ENCODE peak calls at places on chromosomes 4 and X, in nine cellular contexts. One of them, this sample, is unnamed.
A peak's percentile ranks its signal among the peaks of the same experiment; 100 is the strongest.

GRCh38 chrX:475926-476723 is 89.4 kb upstream of the PPP2R3B start:
- DNase-seq in NCI-H2081: no peak
- DNase-seq in neural progenitor cell: no peak
- DNase-seq in Ammon's horn: no peak
- DNase-seq in EL: peak; percentile 63
- DNase-seq in mesenteric fat pad: no peak
- DNase-seq in endothelial cell: no peak
- DNase-seq in kidney glomerular epithelial cell: no peak
- DNase-seq in MM.1S: no peak
- DNase-seq in this sample: no peak

GRCh38 chr4:85756938-85757337 is 282.0 kb downstream of the ARHGAP24 start:
- DNase-seq in NCI-H2081: no peak
- DNase-seq in neural progenitor cell: peak; percentile 58
- DNase-seq in Ammon's horn: no peak
- DNase-seq in EL: peak; percentile 47
- DNase-seq in mesenteric fat pad: no peak
- DNase-seq in endothelial cell: peak; percentile 30
- DNase-seq in kidney glomerular epithelial cell: no peak
- DNase-seq in MM.1S: no peak
- DNase-seq in this sample: no peak

GRCh38 chr4:147599206-147599605 is 18.0 kb upstream of the TMEM184C start:
- DNase-seq in NCI-H2081: no peak
- DNase-seq in neural progenitor cell: no peak
- DNase-seq in Ammon's horn: no peak
- DNase-seq in EL: no peak
- DNase-seq in mesenteric fat pad: no peak
- DNase-seq in endothelial cell: no peak
- DNase-seq in kidney glomerular epithelial cell: no peak
- DNase-seq in MM.1S: no peak
- DNase-seq in this sample: no peak

GRCh38 chr4:63553123-63553522 is 856.1 kb downstream of the TECRL start:
- DNase-seq in NCI-H2081: no peak
- DNase-seq in neural progenitor cell: no peak
- DNase-seq in Ammon's horn: no peak
- DNase-seq in EL: no peak
- DNase-seq in mesenteric fat pad: no peak
- DNase-seq in endothelial cell: no peak
- DNase-seq in kidney glomerular epithelial cell: no peak
- DNase-seq in MM.1S: no peak
- DNase-seq in this sample: no peak

GRCh38 chr4:138320856-138321255 is 78.7 kb upstream of the SLC7A11 start:
- DNase-seq in NCI-H2081: no peak
- DNase-seq in neural progenitor cell: no peak
- DNase-seq in Ammon's horn: peak; percentile 23
- DNase-seq in EL: no peak
- DNase-seq in mesenteric fat pad: no peak
- DNase-seq in endothelial cell: no peak
- DNase-seq in kidney glomerular epithelial cell: no peak
- DNase-seq in MM.1S: no peak
- DNase-seq in this sample: no peak

GRCh38 chr4:155666701-155667537 is at the start of gene GUCY1A1:
- DNase-seq in NCI-H2081: peak; percentile 59
- DNase-seq in neural progenitor cell: peak; percentile 77
- DNase-seq in Ammon's horn: peak; percentile 48
- DNase-seq in EL: peak; percentile 13
- DNase-seq in mesenteric fat pad: peak; percentile 91
- DNase-seq in endothelial cell: peak; percentile 26
- DNase-seq in kidney glomerular epithelial cell: peak; percentile 43
- DNase-seq in MM.1S: peak; percentile 80
- DNase-seq in this sample: peak; percentile 43

GRCh38 chrX:40177942-40178715 is 80.4 kb upstream of the BCOR start:
- DNase-seq in NCI-H2081: no peak
- DNase-seq in neural progenitor cell: no peak
- DNase-seq in Ammon's horn: no peak
- DNase-seq in EL: no peak
- DNase-seq in mesenteric fat pad: no peak
- DNase-seq in endothelial cell: no peak
- DNase-seq in kidney glomerular epithelial cell: no peak
- DNase-seq in MM.1S: no peak
- DNase-seq in this sample: no peak

GRCh38 chr4:119307606-119308005 is 14.3 kb downstream of the FABP2 start:
- DNase-seq in NCI-H2081: no peak
- DNase-seq in neural progenitor cell: no peak
- DNase-seq in Ammon's horn: no peak
- DNase-seq in EL: no peak
- DNase-seq in mesenteric fat pad: no peak
- DNase-seq in endothelial cell: no peak
- DNase-seq in kidney glomerular epithelial cell: no peak
- DNase-seq in MM.1S: no peak
- DNase-seq in this sample: no peak

GRCh38 chr4:88575222-88575621 is 17.1 kb upstream of the HERC3 start:
- DNase-seq in NCI-H2081: no peak
- DNase-seq in neural progenitor cell: no peak
- DNase-seq in Ammon's horn: no peak
- DNase-seq in EL: no peak
- DNase-seq in mesenteric fat pad: no peak
- DNase-seq in endothelial cell: no peak
- DNase-seq in kidney glomerular epithelial cell: no peak
- DNase-seq in MM.1S: no peak
- DNase-seq in this sample: no peak

GRCh38 chr4:75180790-75181776 is 248.2 kb downstream of the PARM1 start:
- DNase-seq in NCI-H2081: no peak
- DNase-seq in neural progenitor cell: no peak
- DNase-seq in Ammon's horn: no peak
- DNase-seq in EL: peak; percentile 77
- DNase-seq in mesenteric fat pad: no peak
- DNase-seq in endothelial cell: no peak
- DNase-seq in kidney glomerular epithelial cell: no peak
- DNase-seq in MM.1S: peak; percentile 95
- DNase-seq in this sample: no peak

GRCh38 chr4:25484243-25484721 is 107.2 kb downstream of the ANAPC4 start:
- DNase-seq in NCI-H2081: peak; percentile 81
- DNase-seq in neural progenitor cell: no peak
- DNase-seq in Ammon's horn: no peak
- DNase-seq in EL: peak; percentile 23
- DNase-seq in mesenteric fat pad: no peak
- DNase-seq in endothelial cell: no peak
- DNase-seq in kidney glomerular epithelial cell: peak; percentile 74
- DNase-seq in MM.1S: no peak
- DNase-seq in this sample: no peak

GRCh38 chrX:20267924-20268701 is 1.4 kb upstream of the RPS6KA3 start:
- DNase-seq in NCI-H2081: no peak
- DNase-seq in neural progenitor cell: peak; percentile 61
- DNase-seq in Ammon's horn: peak; percentile 33
- DNase-seq in EL: no peak
- DNase-seq in mesenteric fat pad: no peak
- DNase-seq in endothelial cell: peak; percentile 21
- DNase-seq in kidney glomerular epithelial cell: no peak
- DNase-seq in MM.1S: no peak
- DNase-seq in this sample: peak; percentile 13

GRCh38 chr4:156408749-156409148 is 455.1 kb upstream of the CTSO start:
- DNase-seq in NCI-H2081: no peak
- DNase-seq in neural progenitor cell: no peak
- DNase-seq in Ammon's horn: no peak
- DNase-seq in EL: no peak
- DNase-seq in mesenteric fat pad: no peak
- DNase-seq in endothelial cell: no peak
- DNase-seq in kidney glomerular epithelial cell: no peak
- DNase-seq in MM.1S: no peak
- DNase-seq in this sample: no peak

GRCh38 chr4:88138561-88138960 is 19.9 kb downstream of the ABCG2 start:
- DNase-seq in NCI-H2081: no peak
- DNase-seq in neural progenitor cell: no peak
- DNase-seq in Ammon's horn: no peak
- DNase-seq in EL: peak; percentile 91
- DNase-seq in mesenteric fat pad: no peak
- DNase-seq in endothelial cell: no peak
- DNase-seq in kidney glomerular epithelial cell: no peak
- DNase-seq in MM.1S: no peak
- DNase-seq in this sample: no peak

GRCh38 chr4:25283948-25284347 is 28.6 kb upstream of the ZCCHC4 start:
- DNase-seq in NCI-H2081: no peak
- DNase-seq in neural progenitor cell: no peak
- DNase-seq in Ammon's horn: no peak
- DNase-seq in EL: no peak
- DNase-seq in mesenteric fat pad: no peak
- DNase-seq in endothelial cell: no peak
- DNase-seq in kidney glomerular epithelial cell: no peak
- DNase-seq in MM.1S: no peak
- DNase-seq in this sample: no peak

GRCh38 chr4:40446785-40447184 is 111.7 kb downstream of the CHRNA9 start:
- DNase-seq in NCI-H2081: no peak
- DNase-seq in neural progenitor cell: no peak
- DNase-seq in Ammon's horn: no peak
- DNase-seq in EL: no peak
- DNase-seq in mesenteric fat pad: no peak
- DNase-seq in endothelial cell: no peak
- DNase-seq in kidney glomerular epithelial cell: peak; percentile 29
- DNase-seq in MM.1S: no peak
- DNase-seq in this sample: no peak

GRCh38 chrX:140501321-140501720 is 3.5 kb downstream of the SOX3 start:
- DNase-seq in NCI-H2081: no peak
- DNase-seq in neural progenitor cell: peak; percentile 59
- DNase-seq in Ammon's horn: no peak
- DNase-seq in EL: no peak
- DNase-seq in mesenteric fat pad: no peak
- DNase-seq in endothelial cell: no peak
- DNase-seq in kidney glomerular epithelial cell: no peak
- DNase-seq in MM.1S: no peak
- DNase-seq in this sample: no peak

GRCh38 chr4:183797445-183798248 is 107.5 kb upstream of the STOX2 start:
- DNase-seq in NCI-H2081: peak; percentile 10
- DNase-seq in neural progenitor cell: peak; percentile 73
- DNase-seq in Ammon's horn: no peak
- DNase-seq in EL: peak; percentile 20
- DNase-seq in mesenteric fat pad: no peak
- DNase-seq in endothelial cell: peak; percentile 42
- DNase-seq in kidney glomerular epithelial cell: peak; percentile 28
- DNase-seq in MM.1S: no peak
- DNase-seq in this sample: peak; percentile 34

GRCh38 chrX:6660567-6661252 is 125.8 kb upstream of the VCX3A start:
- DNase-seq in NCI-H2081: no peak
- DNase-seq in neural progenitor cell: no peak
- DNase-seq in Ammon's horn: no peak
- DNase-seq in EL: no peak
- DNase-seq in mesenteric fat pad: no peak
- DNase-seq in endothelial cell: no peak
- DNase-seq in kidney glomerular epithelial cell: no peak
- DNase-seq in MM.1S: no peak
- DNase-seq in this sample: no peak

GRCh38 chrX:41302293-41302868 is 31.6 kb upstream of the DDX3X start:
- DNase-seq in NCI-H2081: peak; percentile 37
- DNase-seq in neural progenitor cell: peak; percentile 30
- DNase-seq in Ammon's horn: no peak
- DNase-seq in EL: peak; percentile 62
- DNase-seq in mesenteric fat pad: no peak
- DNase-seq in endothelial cell: no peak
- DNase-seq in kidney glomerular epithelial cell: no peak
- DNase-seq in MM.1S: no peak
- DNase-seq in this sample: no peak

GRCh38 chrX:100447563-100448397 is 37.7 kb upstream of the PCDH19 start:
- DNase-seq in NCI-H2081: peak; percentile 41
- DNase-seq in neural progenitor cell: peak; percentile 63
- DNase-seq in Ammon's horn: peak; percentile 13
- DNase-seq in EL: peak; percentile 14
- DNase-seq in mesenteric fat pad: no peak
- DNase-seq in endothelial cell: peak; percentile 47
- DNase-seq in kidney glomerular epithelial cell: no peak
- DNase-seq in MM.1S: peak; percentile 39
- DNase-seq in this sample: no peak

GRCh38 chr4:142696334-142697122 is 149.6 kb downstream of the INPP4B start:
- DNase-seq in NCI-H2081: no peak
- DNase-seq in neural progenitor cell: no peak
- DNase-seq in Ammon's horn: no peak
- DNase-seq in EL: no peak
- DNase-seq in mesenteric fat pad: no peak
- DNase-seq in endothelial cell: no peak
- DNase-seq in kidney glomerular epithelial cell: no peak
- DNase-seq in MM.1S: no peak
- DNase-seq in this sample: no peak

GRCh38 chrX:3638280-3638873 is 75.1 kb downstream of the PRKX start:
- DNase-seq in NCI-H2081: peak; percentile 30
- DNase-seq in neural progenitor cell: peak; percentile 75
- DNase-seq in Ammon's horn: peak; percentile 47
- DNase-seq in EL: peak; percentile 17
- DNase-seq in mesenteric fat pad: no peak
- DNase-seq in endothelial cell: peak; percentile 38
- DNase-seq in kidney glomerular epithelial cell: no peak
- DNase-seq in MM.1S: peak; percentile 23
- DNase-seq in this sample: peak; percentile 1

This sample was measured in NCI-H510A.